ENCODE peak calls at places on chromosomes 2 and 18, in nine cellular contexts. M, S, P, D, Q, W, Z, X and L are unnamed samples.
A peak's percentile ranks its signal among the peaks of the same experiment; 100 is the strongest.

GRCh38 chr18:49206717-49207116 is 253.7 kb downstream of the DYM start:
- DNase-seq in M (no peak), S (no peak), P (no peak), D (no peak), Q (no peak), W (no peak), Z (peak; percentile 8), X (no peak), L (no peak)

GRCh38 chr2:216548901-216549321 is 50.3 kb downstream of the RPL37A start:
- DNase-seq in M (no peak), S (no peak), P (no peak), D (no peak), Q (no peak), W (no peak), Z (no peak), X (no peak), L (no peak)

GRCh38 chr2:2847131-2847740 is 516.2 kb upstream of the MYT1L start:
- DNase-seq in M (no peak), S (no peak), P (no peak), D (no peak), Q (no peak), W (no peak), Z (peak; percentile 90), X (no peak), L (no peak)

GRCh38 chr18:7945882-7946281 is 378.8 kb downstream of the PTPRM start:
- DNase-seq in M (no peak), S (no peak), P (no peak), D (no peak), Q (no peak), W (no peak), Z (no peak), X (no peak), L (no peak)

GRCh38 chr18:57352271-57352701 is at the start of gene ST8SIA3:
- DNase-seq in M (no peak), S (no peak), P (peak; percentile 54), D (no peak), Q (no peak), W (no peak), Z (peak; percentile 80), X (no peak), L (no peak)

GRCh38 chr18:10045296-10045891 is 131.6 kb downstream of the VAPA start:
- DNase-seq in M (no peak), S (no peak), P (no peak), D (no peak), Q (no peak), W (no peak), Z (no peak), X (no peak), L (no peak)

GRCh38 chr18:38244360-38244940 is 678.9 kb upstream of the CELF4 start:
- DNase-seq in M (no peak), S (no peak), P (no peak), D (no peak), Q (no peak), W (no peak), Z (no peak), X (no peak), L (no peak)

GRCh38 chr2:213247566-213247965 is 36.7 kb upstream of the SPAG16 start:
- DNase-seq in M (no peak), S (no peak), P (no peak), D (no peak), Q (no peak), W (no peak), Z (no peak), X (no peak), L (no peak)

GRCh38 chr2:157221394-157221988 is 36.0 kb upstream of the GALNT5 start:
- DNase-seq in M (no peak), S (no peak), P (no peak), D (no peak), Q (no peak), W (no peak), Z (no peak), X (no peak), L (no peak)

GRCh38 chr2:177400337-177400923 is 7.9 kb downstream of the AGPS start:
- DNase-seq in M (no peak), S (no peak), P (no peak), D (no peak), Q (no peak), W (no peak), Z (no peak), X (no peak), L (no peak)

GRCh38 chr2:180790891-180791290 is 189.5 kb upstream of the UBE2E3 start:
- DNase-seq in M (no peak), S (no peak), P (no peak), D (no peak), Q (peak; percentile 10), W (no peak), Z (no peak), X (no peak), L (no peak)

GRCh38 chr2:205868773-205869333 is 186.6 kb downstream of the NRP2 start:
- DNase-seq in M (no peak), S (no peak), P (no peak), D (peak; percentile 84), Q (no peak), W (no peak), Z (no peak), X (no peak), L (no peak)

GRCh38 chr18:7633171-7633570 is 66.1 kb downstream of the PTPRM start:
- DNase-seq in M (no peak), S (no peak), P (no peak), D (no peak), Q (no peak), W (no peak), Z (no peak), X (no peak), L (no peak)

DNA sequence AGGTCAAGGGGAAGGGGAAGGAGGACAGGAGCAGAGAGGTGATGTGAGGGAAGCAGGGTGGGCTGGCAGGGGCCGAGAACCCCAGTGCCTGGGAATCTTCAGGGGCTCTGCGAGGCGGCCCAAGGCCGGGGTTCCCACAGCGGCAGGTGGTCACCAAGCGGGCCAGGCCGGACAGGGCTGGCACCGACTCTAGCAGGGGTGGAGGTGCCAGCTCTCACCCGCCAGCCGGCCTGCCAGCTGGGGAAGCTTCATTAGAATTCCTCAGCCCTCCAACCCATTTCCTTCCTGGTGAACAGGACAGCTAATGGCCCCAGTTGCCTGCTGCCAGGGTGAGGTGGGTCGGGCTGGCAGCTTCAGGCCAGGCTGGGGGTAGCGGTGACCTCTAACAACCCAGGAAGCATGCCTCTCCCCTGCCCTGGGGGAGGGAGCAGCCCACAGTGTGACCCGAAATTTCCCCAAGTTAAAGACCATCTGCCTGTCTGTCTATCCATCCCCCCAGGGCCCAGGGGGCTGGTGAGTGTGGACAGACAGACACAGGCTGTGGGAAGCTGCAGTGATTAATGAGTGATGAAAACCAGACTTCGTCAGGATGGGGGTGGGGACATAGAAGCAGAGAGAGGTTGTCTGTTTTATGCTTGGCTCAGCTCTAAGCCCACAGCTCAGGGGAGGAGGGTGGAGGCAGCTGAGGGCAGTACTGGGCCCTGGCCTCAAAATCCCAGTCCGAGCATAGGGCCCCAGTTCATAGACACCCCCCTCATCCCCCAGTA is 144.1 kb downstream of the ZFP36L2 start:
- DNase-seq in M (no peak), S (no peak), P (no peak), D (no peak), Q (no peak), W (no peak), Z (peak; percentile 96), X (no peak), L (no peak)
- TF ChIP-seq POLR2AphosphoS5 in M (peak; percentile 63), S (no peak), P (no peak), D (no peak), Q (no peak), W (no peak), Z (peak; percentile 98), X (peak; percentile 85), L (no peak)

GRCh38 chr2:240818293-240818542 is 1.8 kb downstream of the KIF1A start:
- DNase-seq in M (no peak), S (no peak), P (no peak), D (no peak), Q (no peak), W (no peak), Z (no peak), X (no peak), L (peak; percentile 13)
- H3K27me3 ChIP-seq in M (peaks cover 3% of the 10 kb centered on the region), S (peaks cover 77% of the 10 kb centered on the region), P (peaks cover 19% of the 10 kb centered on the region), D (peaks cover 43% of the 10 kb centered on the region), Q (peaks cover 5% of the 10 kb centered on the region), W (peaks cover 13% of the 10 kb centered on the region), Z (peaks cover 36% of the 10 kb centered on the region), X (peaks cover 59% of the 10 kb centered on the region), L (peaks cover 24% of the 10 kb centered on the region)

GRCh38 chr2:227370791-227371312 is 8.3 kb downstream of the TM4SF20 start:
- DNase-seq in M (no peak), S (no peak), P (no peak), D (peak; percentile 38), Q (no peak), W (no peak), Z (no peak), X (no peak), L (no peak)

GRCh38 chr2:227370087-227370486 is 9.0 kb downstream of the TM4SF20 start:
- DNase-seq in M (no peak), S (no peak), P (no peak), D (no peak), Q (no peak), W (no peak), Z (no peak), X (no peak), L (no peak)

GRCh38 chr2:227374158-227374557 is 4.9 kb downstream of the TM4SF20 start:
- DNase-seq in M (no peak), S (no peak), P (no peak), D (no peak), Q (no peak), W (no peak), Z (no peak), X (no peak), L (no peak)

GRCh38 chr2:227376911-227377396 is 2.2 kb downstream of the TM4SF20 start:
- DNase-seq in M (no peak), S (no peak), P (peak; percentile 17), D (no peak), Q (no peak), W (no peak), Z (no peak), X (no peak), L (peak; percentile 30)

DNA sequence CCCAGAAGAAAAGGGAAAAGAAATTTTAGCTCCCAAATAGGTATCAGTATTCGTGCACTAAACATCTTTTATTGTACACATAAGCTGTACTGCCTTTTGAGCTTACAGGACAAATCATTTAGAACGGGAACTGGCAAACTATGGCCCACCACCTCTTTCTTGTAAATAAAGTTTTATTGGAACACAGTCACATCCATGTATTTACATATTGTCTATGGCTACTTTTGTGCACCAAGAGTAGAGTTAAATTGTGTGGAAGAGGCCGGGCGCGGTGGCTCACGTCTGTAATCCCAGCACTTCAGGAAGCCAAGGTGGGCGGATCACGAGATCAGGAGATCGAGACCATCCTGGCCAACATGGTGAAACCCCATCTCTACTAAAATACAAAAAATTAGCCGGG is 5.7 kb downstream of the TM4SF20 start:
- DNase-seq in M (no peak), S (no peak), P (no peak), D (no peak), Q (no peak), W (no peak), Z (no peak), X (no peak), L (no peak)
- TF ChIP-seq POLR2AphosphoS5 in M (no peak), S (no peak), P (no peak), D (no peak), Q (no peak), W (no peak), Z (no peak), X (no peak), L (no peak)

DNA sequence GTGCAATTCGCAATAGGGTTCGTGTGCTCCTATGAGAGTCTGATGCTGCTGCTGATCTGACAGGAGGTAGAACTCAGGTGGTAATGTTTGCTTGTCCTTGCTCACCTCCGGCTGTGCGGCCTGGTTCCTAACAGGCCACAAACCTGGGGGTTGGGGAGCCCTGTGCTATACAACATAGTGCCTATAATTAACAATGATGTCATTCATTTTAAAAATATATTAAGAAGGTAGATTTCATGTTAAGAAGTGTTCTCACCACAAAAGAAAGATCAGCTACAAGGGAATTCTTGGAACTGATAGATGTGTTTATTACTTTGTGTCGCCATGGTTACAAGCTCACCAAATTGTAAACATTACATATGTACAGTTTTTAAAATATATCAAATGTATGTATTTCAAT is 200.5 kb downstream of the GRB14 start:
- DNase-seq in M (no peak), S (no peak), P (no peak), D (no peak), Q (no peak), W (no peak), Z (no peak), X (no peak), L (no peak)
- H3K27me3 ChIP-seq in M (no peaks in the 10 kb centered on the region), S (no peaks in the 10 kb centered on the region), P (no peaks in the 10 kb centered on the region), D (no peaks in the 10 kb centered on the region), Q (no peaks in the 10 kb centered on the region), W (no peaks in the 10 kb centered on the region), Z (no peaks in the 10 kb centered on the region), X (no peaks in the 10 kb centered on the region), L (no peaks in the 10 kb centered on the region)